ENCODE peak calls at places on chromosome 15, in eight cellular contexts. X is aorta; S is fibroblast of lung; B is mesendoderm; L is IMR-90; O is CD4-positive, alpha-beta memory T cell; J is hepatocyte; D is adrenal gland. Z is an unnamed sample.

GRCh38 chr15:43777293-43777819 is 590 bp upstream of the ELL3 start:
- DNase-seq in X (peak), S (peak), B (peak), L (peak), O (peak), J (peak), D (peak), Z (peak)

GRCh38 chr15:90022905-90023700 is 22.0 kb downstream of the ZNF710 start:
- DNase-seq in X (no peak), S (no peak), B (no peak), L (no peak), O (no peak), J (no peak), D (no peak), Z (no peak)

GRCh38 chr15:78018968-78019644 is 58.4 kb downstream of the TBC1D2B start:
- DNase-seq in X (no peak), S (no peak), B (no peak), L (no peak), O (peak), J (no peak), D (no peak), Z (peak)

GRCh38 chr15:48064435-48064834 is 56.4 kb upstream of the SLC24A5 start:
- DNase-seq in X (no peak), S (peak), B (no peak), L (peak), O (no peak), J (no peak), D (no peak), Z (no peak)

GRCh38 chr15:35061171-35062163 is 23.6 kb downstream of the NANOGP8 start:
- DNase-seq in X (no peak), S (no peak), B (peak), L (no peak), O (no peak), J (no peak), D (no peak), Z (no peak)

GRCh38 chr15:74307827-74308642 is 59.4 kb downstream of the CYP11A1 start:
- DNase-seq in X (no peak), S (peak), B (peak), L (peak), O (no peak), J (peak), D (peak), Z (no peak)

GRCh38 chr15:46080018-46080417 is 445.2 kb downstream of the SQOR start:
- DNase-seq in X (no peak), S (no peak), B (peak), L (no peak), O (no peak), J (peak), D (no peak), Z (no peak)

GRCh38 chr15:93317772-93318171 is 228.8 kb upstream of the RGMA start:
- DNase-seq in X (no peak), S (no peak), B (peak), L (no peak), O (no peak), J (no peak), D (no peak), Z (no peak)

GRCh38 chr15:77653832-77654480 is 21.2 kb upstream of the LINGO1 start:
- DNase-seq in X (no peak), S (no peak), B (no peak), L (no peak), O (no peak), J (no peak), D (no peak), Z (no peak)

GRCh38 chr15:73028030-73028429 is 24.2 kb upstream of the NEO1 start:
- DNase-seq in X (no peak), S (no peak), B (no peak), L (no peak), O (no peak), J (no peak), D (no peak), Z (no peak)

GRCh38 chr15:72994778-72995177 is 57.5 kb upstream of the NEO1 start:
- DNase-seq in X (no peak), S (no peak), B (no peak), L (no peak), O (no peak), J (no peak), D (no peak), Z (no peak)

GRCh38 chr15:75455424-75455981 is 4.0 kb upstream of the SIN3A start:
- DNase-seq in X (peak), S (peak), B (peak), L (peak), O (peak), J (peak), D (peak), Z (peak)

GRCh38 chr15:43465105-43465504 is 27.9 kb downstream of the TP53BP1 start:
- DNase-seq in X (no peak), S (peak), B (no peak), L (peak), O (no peak), J (no peak), D (no peak), Z (no peak)

GRCh38 chr15:98123297-98123696 is 162.8 kb downstream of the ARRDC4 start:
- DNase-seq in X (no peak), S (no peak), B (no peak), L (no peak), O (no peak), J (no peak), D (peak), Z (no peak)

GRCh38 chr15:73753250-73754130 is at the start of gene INSYN1:
- DNase-seq in X (peak), S (peak), B (peak), L (no peak), O (no peak), J (peak), D (no peak), Z (no peak)

GRCh38 chr15:96851613-96852012 is 521.1 kb downstream of the NR2F2 start:
- DNase-seq in X (no peak), S (peak), B (no peak), L (peak), O (no peak), J (no peak), D (peak), Z (no peak)

GRCh38 chr15:31236184-31237041 is 90.2 kb upstream of the KLF13 start:
- DNase-seq in X (peak), S (peak), B (peak), L (peak), O (no peak), J (peak), D (peak), Z (no peak)

GRCh38 chr15:68204776-68205557 is at the start of gene CALML4:
- DNase-seq in X (no peak), S (peak), B (no peak), L (no peak), O (no peak), J (peak), D (peak), Z (no peak)

GRCh38 chr15:55897560-55898336 is 95.7 kb downstream of the NEDD4 start:
- DNase-seq in X (peak), S (peak), B (peak), L (peak), O (no peak), J (peak), D (peak), Z (no peak)

GRCh38 chr15:41561777-41562145 is 2.7 kb downstream of the TYRO3 start:
- DNase-seq in X (no peak), S (peak), B (peak), L (peak), O (no peak), J (no peak), D (peak), Z (no peak)

GRCh38 chr15:74370471-74370870 is 3.0 kb upstream of the CYP11A1 start:
- DNase-seq in X (no peak), S (no peak), B (no peak), L (no peak), O (no peak), J (no peak), D (no peak), Z (no peak)

GRCh38 chr15:48451736-48452135 is 120.5 kb downstream of the DUT start:
- DNase-seq in X (no peak), S (no peak), B (no peak), L (no peak), O (no peak), J (no peak), D (no peak), Z (no peak)

GRCh38 chr15:64536244-64536836 is 76.0 kb downstream of the ZNF609 start:
- DNase-seq in X (no peak), S (peak), B (peak), L (peak), O (no peak), J (peak), D (no peak), Z (no peak)

GRCh38 chr15:80105193-80105984 is 45.9 kb downstream of the ZFAND6 start:
- DNase-seq in X (no peak), S (peak), B (no peak), L (peak), O (no peak), J (peak), D (no peak), Z (no peak)

GRCh38 chr15:48667701-48668100 is 22.2 kb upstream of the FBN1 start:
- DNase-seq in X (no peak), S (peak), B (no peak), L (peak), O (no peak), J (no peak), D (no peak), Z (no peak)

GRCh38 chr15:29418931-29419330 is 149.3 kb upstream of the NSMCE3 start:
- DNase-seq in X (no peak), S (no peak), B (no peak), L (no peak), O (no peak), J (no peak), D (no peak), Z (no peak)
- H3K27ac ChIP-seq in X (no peak), S (no peak), B (no peak), L (no peak), O (no peak), J (no peak), D (no peak), Z (no peak)

GRCh38 chr15:84836859-84837258 is 19.7 kb downstream of the ALPK3 start:
- DNase-seq in X (no peak), S (no peak), B (no peak), L (no peak), O (no peak), J (no peak), D (no peak), Z (no peak)
- H3K27ac ChIP-seq in X (peak), S (no peak), B (no peak), L (no peak), O (no peak), J (no peak), D (no peak), Z (no peak)

GRCh38 chr15:39843561-39843960 is 60.9 kb upstream of the FSIP1 start:
- DNase-seq in X (no peak), S (no peak), B (no peak), L (no peak), O (no peak), J (no peak), D (no peak), Z (no peak)

GRCh38 chr15:39850436-39850835 is 67.8 kb upstream of the FSIP1 start:
- DNase-seq in X (no peak), S (no peak), B (no peak), L (no peak), O (no peak), J (no peak), D (no peak), Z (no peak)

GRCh38 chr15:39846108-39846507 is 63.5 kb upstream of the FSIP1 start:
- DNase-seq in X (no peak), S (no peak), B (no peak), L (peak), O (no peak), J (no peak), D (no peak), Z (no peak)

DNA sequence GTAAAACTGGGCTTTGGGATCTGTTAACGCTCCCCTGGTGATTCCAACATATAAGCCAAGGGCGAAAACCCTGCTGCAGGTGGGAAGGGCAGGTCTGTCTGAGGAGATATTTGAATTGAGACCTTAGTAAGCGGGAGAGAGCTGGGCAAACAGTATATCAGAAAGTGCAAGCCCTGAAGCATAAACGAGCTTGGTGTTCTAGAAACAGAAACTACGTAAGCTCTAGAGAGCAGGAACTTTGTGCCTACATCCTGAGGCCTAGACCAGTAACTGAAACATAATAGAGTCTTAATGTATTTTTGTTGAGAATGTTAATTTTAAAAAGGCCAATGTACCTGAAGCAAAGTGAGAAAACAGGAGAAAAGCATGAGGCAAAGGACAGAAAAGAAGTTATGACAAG is 62.9 kb upstream of the FSIP1 start:
- DNase-seq in X (no peak), S (no peak), B (no peak), L (no peak), O (no peak), J (no peak), D (no peak), Z (no peak)
- H3K27ac ChIP-seq in X (no peak), S (no peak), B (peak), L (no peak), O (no peak), J (no peak), D (no peak), Z (no peak)

GRCh38 chr15:63037996-63038720 is 4.4 kb upstream of the TPM1 start:
- DNase-seq in X (no peak), S (no peak), B (no peak), L (no peak), O (no peak), J (no peak), D (no peak), Z (no peak)
- H3K27ac ChIP-seq in X (no peak), S (no peak), B (no peak), L (no peak), O (no peak), J (peak), D (no peak), Z (no peak)

GRCh38 chr15:88647362-88648105 is 8.7 kb downstream of the ISG20 start:
- DNase-seq in X (peak), S (no peak), B (no peak), L (no peak), O (no peak), J (no peak), D (peak), Z (no peak)
- H3K27ac ChIP-seq in X (no peak), S (no peak), B (no peak), L (no peak), O (peak), J (no peak), D (no peak), Z (no peak)

GRCh38 chr15:99126930-99127329 is 22.1 kb downstream of the SYNM start:
- DNase-seq in X (no peak), S (no peak), B (no peak), L (no peak), O (no peak), J (no peak), D (no peak), Z (no peak)
- H3K27ac ChIP-seq in X (peak), S (no peak), B (no peak), L (no peak), O (no peak), J (no peak), D (no peak), Z (no peak)

DNA sequence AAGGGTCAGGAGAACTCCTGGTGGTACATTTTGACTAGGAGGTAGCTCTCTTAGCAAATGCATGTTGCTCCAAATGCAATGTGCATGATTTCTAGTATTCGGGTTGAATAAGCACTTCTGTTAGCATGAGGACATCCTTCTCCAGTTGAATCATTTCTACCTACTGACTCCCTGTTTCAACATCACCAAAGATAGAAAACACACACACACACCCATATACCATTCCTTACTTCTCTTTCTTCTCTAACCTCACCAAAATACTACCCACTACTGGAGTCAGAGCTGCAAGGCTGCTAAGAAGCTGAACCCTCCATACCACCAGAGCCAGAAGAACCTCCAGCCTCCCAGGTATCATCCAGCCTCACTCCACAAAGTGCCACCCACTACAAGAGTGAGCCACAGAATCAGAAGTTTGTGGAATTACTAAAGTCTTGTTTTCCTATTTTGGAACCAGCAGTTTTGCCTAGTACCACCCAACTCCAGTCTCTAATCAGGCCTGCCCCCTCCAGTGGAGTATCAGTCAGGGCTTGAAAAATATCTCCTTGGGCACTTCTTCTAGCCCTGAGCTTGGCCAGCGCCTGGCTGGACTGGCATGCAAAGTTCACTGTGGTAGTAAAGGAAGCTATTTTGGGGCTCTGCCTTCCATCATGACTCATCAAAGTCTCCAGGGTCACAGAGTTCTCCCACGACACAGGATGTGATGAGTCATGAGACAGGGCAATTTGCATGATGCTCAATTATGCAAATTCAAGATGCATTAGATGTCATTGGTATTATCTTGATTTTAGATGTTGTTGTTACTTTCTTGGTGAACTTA is 110.2 kb downstream of the CYP19A1 start:
- DNase-seq in X (peak), S (peak), B (peak), L (peak), O (no peak), J (peak), D (peak), Z (no peak)
- H3K27ac ChIP-seq in X (peak), S (peak), B (peak), L (no peak), O (no peak), J (no peak), D (no peak), Z (no peak)

DNA sequence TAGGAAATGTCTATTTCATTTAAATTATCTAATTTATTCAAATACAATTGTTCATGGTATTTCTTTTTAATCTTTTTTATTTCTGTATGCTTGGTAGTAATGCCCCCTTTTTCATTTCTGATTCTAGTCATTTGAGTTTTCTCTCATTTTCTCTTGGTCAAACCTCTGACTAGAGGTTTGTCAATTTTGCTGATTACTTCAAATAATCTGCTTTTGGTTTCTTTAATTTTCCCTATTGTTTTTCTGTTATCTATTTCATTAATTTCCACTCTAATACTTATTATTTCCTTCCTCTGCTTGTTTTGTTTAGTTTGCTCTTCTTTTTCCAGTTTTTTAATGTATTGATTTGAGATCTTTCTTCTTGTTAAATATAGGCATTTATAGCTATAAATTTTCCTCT is 12.1 kb downstream of the FSD2 start:
- DNase-seq in X (no peak), S (no peak), B (no peak), L (no peak), O (no peak), J (no peak), D (no peak), Z (no peak)
- H3K27ac ChIP-seq in X (no peak), S (no peak), B (no peak), L (no peak), O (no peak), J (no peak), D (no peak), Z (no peak)

GRCh38 chr15:60418095-60418494 is 20.3 kb upstream of the ANXA2 start:
- DNase-seq in X (no peak), S (no peak), B (no peak), L (no peak), O (no peak), J (no peak), D (no peak), Z (no peak)

GRCh38 chr15:60421544-60421943 is 23.8 kb upstream of the ANXA2 start:
- DNase-seq in X (no peak), S (peak), B (no peak), L (peak), O (no peak), J (no peak), D (no peak), Z (no peak)

GRCh38 chr15:60419752-60420151 is 22.0 kb upstream of the ANXA2 start:
- DNase-seq in X (no peak), S (peak), B (no peak), L (peak), O (no peak), J (no peak), D (no peak), Z (no peak)

GRCh38 chr15:60417112-60417511 is 19.3 kb upstream of the ANXA2 start:
- DNase-seq in X (no peak), S (no peak), B (no peak), L (no peak), O (no peak), J (no peak), D (no peak), Z (no peak)

GRCh38 chr15:60420322-60420721 is 22.5 kb upstream of the ANXA2 start:
- DNase-seq in X (no peak), S (no peak), B (no peak), L (no peak), O (no peak), J (no peak), D (no peak), Z (no peak)
- H3K27ac ChIP-seq in X (no peak), S (no peak), B (no peak), L (no peak), O (no peak), J (peak), D (no peak), Z (no peak)

DNA sequence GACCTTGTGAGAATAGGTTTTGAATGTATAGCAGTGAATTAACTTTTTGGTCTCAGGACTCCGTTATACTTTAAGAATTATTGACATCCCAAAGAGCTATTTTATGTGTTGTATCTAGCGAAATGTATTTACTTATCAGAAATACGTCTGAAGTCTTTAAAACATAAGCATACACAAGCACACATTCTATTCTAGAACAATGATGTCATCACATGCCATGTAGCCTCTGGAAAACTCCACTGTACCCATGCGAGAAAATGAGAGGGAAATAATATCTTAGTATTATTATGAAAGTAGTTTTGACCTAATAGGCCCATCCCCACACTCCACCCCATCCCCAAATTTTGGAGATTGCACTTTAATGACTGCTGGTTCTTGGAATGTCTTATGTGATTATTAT is 1.5 kb downstream of the POLR2M start:
- DNase-seq in X (no peak), S (peak), B (no peak), L (peak), O (no peak), J (no peak), D (no peak), Z (no peak)
- H3K27ac ChIP-seq in X (no peak), S (peak), B (no peak), L (no peak), O (peak), J (peak), D (peak), Z (no peak)

Z was measured in CD8-positive, alpha-beta T cell.